ENCODE peak calls at places on chromosomes 6 and 20, in ten cellular contexts. One of them, this sample, is unnamed.

GRCh38 chr6:93317587-93317986 is 101.8 kb downstream of the EPHA7 start:
- DNase-seq in CD4-positive, alpha-beta memory T cell: no peak
- DNase-seq in upper lobe of right lung: no peak
- DNase-seq in PC-9: no peak
- DNase-seq in adipocyte: no peak
- DNase-seq in heart right ventricle: no peak
- DNase-seq in H1: no peak
- DNase-seq in body of pancreas: no peak
- DNase-seq in lung: no peak
- DNase-seq in left lung: no peak
- DNase-seq in this sample: no peak

GRCh38 chr20:8424010-8424409 is 291.9 kb downstream of the PLCB1 start:
- DNase-seq in CD4-positive, alpha-beta memory T cell: no peak
- DNase-seq in upper lobe of right lung: no peak
- DNase-seq in PC-9: no peak
- DNase-seq in adipocyte: peak; percentile 39
- DNase-seq in heart right ventricle: no peak
- DNase-seq in H1: no peak
- DNase-seq in body of pancreas: no peak
- DNase-seq in lung: no peak
- DNase-seq in left lung: no peak
- DNase-seq in this sample: no peak

GRCh38 chr20:25525857-25526256 is 59.5 kb downstream of the NINL start:
- DNase-seq in CD4-positive, alpha-beta memory T cell: no peak
- DNase-seq in upper lobe of right lung: no peak
- DNase-seq in PC-9: peak; percentile 78
- DNase-seq in adipocyte: peak; percentile 94
- DNase-seq in heart right ventricle: no peak
- DNase-seq in H1: no peak
- DNase-seq in body of pancreas: no peak
- DNase-seq in lung: no peak
- DNase-seq in left lung: no peak
- DNase-seq in this sample: peak; percentile 88

GRCh38 chr6:10520468-10520867 is 683 bp upstream of the GCNT2 start:
- DNase-seq in CD4-positive, alpha-beta memory T cell: no peak
- DNase-seq in upper lobe of right lung: no peak
- DNase-seq in PC-9: no peak
- DNase-seq in adipocyte: no peak
- DNase-seq in heart right ventricle: no peak
- DNase-seq in H1: no peak
- DNase-seq in body of pancreas: no peak
- DNase-seq in lung: no peak
- DNase-seq in left lung: no peak
- DNase-seq in this sample: peak; percentile 61

GRCh38 chr6:90230547-90231240 is 65.9 kb downstream of the BACH2 start:
- DNase-seq in CD4-positive, alpha-beta memory T cell: no peak
- DNase-seq in upper lobe of right lung: no peak
- DNase-seq in PC-9: no peak
- DNase-seq in adipocyte: no peak
- DNase-seq in heart right ventricle: no peak
- DNase-seq in H1: no peak
- DNase-seq in body of pancreas: no peak
- DNase-seq in lung: no peak
- DNase-seq in left lung: no peak
- DNase-seq in this sample: no peak

GRCh38 chr6:61835214-61835613 is 450.8 kb downstream of the KHDRBS2 start:
- DNase-seq in CD4-positive, alpha-beta memory T cell: no peak
- DNase-seq in upper lobe of right lung: no peak
- DNase-seq in PC-9: no peak
- DNase-seq in adipocyte: no peak
- DNase-seq in heart right ventricle: no peak
- DNase-seq in H1: no peak
- DNase-seq in body of pancreas: no peak
- DNase-seq in lung: no peak
- DNase-seq in left lung: no peak
- DNase-seq in this sample: no peak

GRCh38 chr6:56955171-56956155 is 556 bp downstream of the BEND6 start:
- DNase-seq in CD4-positive, alpha-beta memory T cell: no peak
- DNase-seq in upper lobe of right lung: peak; percentile 89
- DNase-seq in PC-9: peak; percentile 89
- DNase-seq in adipocyte: peak; percentile 96
- DNase-seq in heart right ventricle: peak; percentile 81
- DNase-seq in H1: peak; percentile 98
- DNase-seq in body of pancreas: peak; percentile 78
- DNase-seq in lung: peak; percentile 79
- DNase-seq in left lung: peak; percentile 83
- DNase-seq in this sample: peak; percentile 90

GRCh38 chr6:109447878-109448555 is 7.5 kb downstream of the SMPD2 start:
- DNase-seq in CD4-positive, alpha-beta memory T cell: no peak
- DNase-seq in upper lobe of right lung: no peak
- DNase-seq in PC-9: no peak
- DNase-seq in adipocyte: no peak
- DNase-seq in heart right ventricle: no peak
- DNase-seq in H1: peak; percentile 48
- DNase-seq in body of pancreas: no peak
- DNase-seq in lung: peak; percentile 28
- DNase-seq in left lung: no peak
- DNase-seq in this sample: no peak

GRCh38 chr6:39189915-39190544 is 39.2 kb downstream of the KCNK5 start:
- DNase-seq in CD4-positive, alpha-beta memory T cell: no peak
- DNase-seq in upper lobe of right lung: peak; percentile 79
- DNase-seq in PC-9: no peak
- DNase-seq in adipocyte: peak; percentile 7
- DNase-seq in heart right ventricle: no peak
- DNase-seq in H1: peak; percentile 79
- DNase-seq in body of pancreas: peak; percentile 48
- DNase-seq in lung: peak; percentile 70
- DNase-seq in left lung: peak; percentile 50
- DNase-seq in this sample: no peak

GRCh38 chr20:63354636-63355385 is 6.3 kb downstream of the CHRNA4 start:
- DNase-seq in CD4-positive, alpha-beta memory T cell: no peak
- DNase-seq in upper lobe of right lung: no peak
- DNase-seq in PC-9: no peak
- DNase-seq in adipocyte: no peak
- DNase-seq in heart right ventricle: peak; percentile 5
- DNase-seq in H1: no peak
- DNase-seq in body of pancreas: no peak
- DNase-seq in lung: no peak
- DNase-seq in left lung: no peak
- DNase-seq in this sample: no peak

GRCh38 chr20:64211874-64212658 is 43.5 kb upstream of the PCMTD2 start:
- DNase-seq in CD4-positive, alpha-beta memory T cell: no peak
- DNase-seq in upper lobe of right lung: peak; percentile 78
- DNase-seq in PC-9: no peak
- DNase-seq in adipocyte: no peak
- DNase-seq in heart right ventricle: no peak
- DNase-seq in H1: no peak
- DNase-seq in body of pancreas: no peak
- DNase-seq in lung: peak; percentile 44
- DNase-seq in left lung: peak; percentile 46
- DNase-seq in this sample: no peak

DNA sequence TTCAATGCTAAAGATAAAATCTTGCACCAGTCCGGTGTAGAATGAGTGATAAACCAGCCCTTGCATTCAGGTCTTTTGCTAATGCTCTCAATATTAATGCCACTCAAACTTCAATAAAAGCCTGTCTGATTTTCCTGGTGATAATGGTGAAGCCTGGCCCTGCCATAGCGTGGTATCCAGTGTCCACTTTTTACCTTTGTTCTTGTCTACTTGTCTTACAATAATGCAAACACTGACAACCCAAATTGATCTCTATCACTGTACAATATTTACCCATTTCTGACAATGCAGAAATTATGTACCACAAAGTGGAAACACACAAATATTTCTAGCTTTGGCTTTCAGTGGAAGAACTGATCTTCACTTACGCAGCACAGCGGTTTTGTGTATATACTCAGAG is 189.1 kb downstream of the ZDHHC14 start:
- DNase-seq in CD4-positive, alpha-beta memory T cell: no peak
- DNase-seq in upper lobe of right lung: no peak
- DNase-seq in PC-9: no peak
- DNase-seq in adipocyte: no peak
- DNase-seq in heart right ventricle: no peak
- DNase-seq in H1: no peak
- DNase-seq in body of pancreas: no peak
- DNase-seq in lung: no peak
- DNase-seq in left lung: no peak
- DNase-seq in this sample: no peak
- H3K4me1 ChIP-seq in CD4-positive, alpha-beta memory T cell: peaks cover 24% of the 10 kb centered on the region
- H3K4me1 ChIP-seq in upper lobe of right lung: no peaks in the 10 kb centered on the region
- H3K4me1 ChIP-seq in PC-9: no peaks in the 10 kb centered on the region
- H3K4me1 ChIP-seq in adipocyte: no peaks in the 10 kb centered on the region
- H3K4me1 ChIP-seq in heart right ventricle: peaks cover 9% of the 10 kb centered on the region
- H3K4me1 ChIP-seq in H1: peaks cover 6% of the 10 kb centered on the region
- H3K4me1 ChIP-seq in body of pancreas: no peaks in the 10 kb centered on the region
- H3K4me1 ChIP-seq in lung: no peaks in the 10 kb centered on the region
- H3K4me1 ChIP-seq in left lung: no peaks in the 10 kb centered on the region
- H3K4me1 ChIP-seq in this sample: no peaks in the 10 kb centered on the region

DNA sequence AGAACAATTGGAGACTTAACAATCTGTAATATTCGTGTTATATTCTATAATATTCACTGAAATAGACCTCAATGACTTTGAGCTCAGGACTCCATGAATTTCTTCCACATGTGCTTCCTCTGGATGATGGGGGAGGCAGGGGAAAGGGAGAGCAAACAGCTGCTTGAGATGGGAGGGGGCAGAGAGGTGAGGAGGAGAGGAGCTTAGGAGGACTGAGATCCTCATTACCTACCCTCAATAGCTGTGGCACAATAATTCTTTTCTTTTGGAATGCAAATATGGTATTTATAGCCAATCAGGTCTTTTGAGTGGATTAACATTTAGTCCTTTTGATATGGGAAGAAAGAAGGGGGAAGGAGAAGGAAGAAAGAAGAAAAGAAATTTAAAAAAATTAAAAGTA is 64.1 kb upstream of the ZNF217 start:
- DNase-seq in CD4-positive, alpha-beta memory T cell: no peak
- DNase-seq in upper lobe of right lung: no peak
- DNase-seq in PC-9: no peak
- DNase-seq in adipocyte: no peak
- DNase-seq in heart right ventricle: no peak
- DNase-seq in H1: no peak
- DNase-seq in body of pancreas: no peak
- DNase-seq in lung: no peak
- DNase-seq in left lung: no peak
- DNase-seq in this sample: no peak
- H3K4me1 ChIP-seq in CD4-positive, alpha-beta memory T cell: peaks cover 60% of the 10 kb centered on the region
- H3K4me1 ChIP-seq in upper lobe of right lung: peaks cover 42% of the 10 kb centered on the region
- H3K4me1 ChIP-seq in PC-9: peaks cover 54% of the 10 kb centered on the region
- H3K4me1 ChIP-seq in adipocyte: peaks cover 58% of the 10 kb centered on the region
- H3K4me1 ChIP-seq in heart right ventricle: peaks cover 53% of the 10 kb centered on the region
- H3K4me1 ChIP-seq in H1: peaks cover 11% of the 10 kb centered on the region
- H3K4me1 ChIP-seq in body of pancreas: peaks cover 24% of the 10 kb centered on the region
- H3K4me1 ChIP-seq in lung: peaks cover 6% of the 10 kb centered on the region
- H3K4me1 ChIP-seq in left lung: peaks cover 76% of the 10 kb centered on the region
- H3K4me1 ChIP-seq in this sample: peaks cover 32% of the 10 kb centered on the region

GRCh38 chr6:125811259-125811658 is 20.5 kb downstream of the NCOA7 start:
- DNase-seq in CD4-positive, alpha-beta memory T cell: no peak
- DNase-seq in upper lobe of right lung: no peak
- DNase-seq in PC-9: no peak
- DNase-seq in adipocyte: no peak
- DNase-seq in heart right ventricle: no peak
- DNase-seq in H1: no peak
- DNase-seq in body of pancreas: no peak
- DNase-seq in lung: no peak
- DNase-seq in left lung: no peak
- DNase-seq in this sample: no peak

GRCh38 chr6:125810435-125810834 is 19.7 kb downstream of the NCOA7 start:
- DNase-seq in CD4-positive, alpha-beta memory T cell: no peak
- DNase-seq in upper lobe of right lung: no peak
- DNase-seq in PC-9: no peak
- DNase-seq in adipocyte: no peak
- DNase-seq in heart right ventricle: no peak
- DNase-seq in H1: no peak
- DNase-seq in body of pancreas: no peak
- DNase-seq in lung: no peak
- DNase-seq in left lung: no peak
- DNase-seq in this sample: no peak

GRCh38 chr6:125809771-125810315 is 19.1 kb downstream of the NCOA7 start:
- DNase-seq in CD4-positive, alpha-beta memory T cell: no peak
- DNase-seq in upper lobe of right lung: no peak
- DNase-seq in PC-9: no peak
- DNase-seq in adipocyte: no peak
- DNase-seq in heart right ventricle: no peak
- DNase-seq in H1: no peak
- DNase-seq in body of pancreas: no peak
- DNase-seq in lung: no peak
- DNase-seq in left lung: no peak
- DNase-seq in this sample: no peak

GRCh38 chr6:125815050-125815910 is 24.5 kb downstream of the NCOA7 start:
- DNase-seq in CD4-positive, alpha-beta memory T cell: no peak
- DNase-seq in upper lobe of right lung: no peak
- DNase-seq in PC-9: no peak
- DNase-seq in adipocyte: no peak
- DNase-seq in heart right ventricle: no peak
- DNase-seq in H1: no peak
- DNase-seq in body of pancreas: no peak
- DNase-seq in lung: no peak
- DNase-seq in left lung: no peak
- DNase-seq in this sample: no peak

DNA sequence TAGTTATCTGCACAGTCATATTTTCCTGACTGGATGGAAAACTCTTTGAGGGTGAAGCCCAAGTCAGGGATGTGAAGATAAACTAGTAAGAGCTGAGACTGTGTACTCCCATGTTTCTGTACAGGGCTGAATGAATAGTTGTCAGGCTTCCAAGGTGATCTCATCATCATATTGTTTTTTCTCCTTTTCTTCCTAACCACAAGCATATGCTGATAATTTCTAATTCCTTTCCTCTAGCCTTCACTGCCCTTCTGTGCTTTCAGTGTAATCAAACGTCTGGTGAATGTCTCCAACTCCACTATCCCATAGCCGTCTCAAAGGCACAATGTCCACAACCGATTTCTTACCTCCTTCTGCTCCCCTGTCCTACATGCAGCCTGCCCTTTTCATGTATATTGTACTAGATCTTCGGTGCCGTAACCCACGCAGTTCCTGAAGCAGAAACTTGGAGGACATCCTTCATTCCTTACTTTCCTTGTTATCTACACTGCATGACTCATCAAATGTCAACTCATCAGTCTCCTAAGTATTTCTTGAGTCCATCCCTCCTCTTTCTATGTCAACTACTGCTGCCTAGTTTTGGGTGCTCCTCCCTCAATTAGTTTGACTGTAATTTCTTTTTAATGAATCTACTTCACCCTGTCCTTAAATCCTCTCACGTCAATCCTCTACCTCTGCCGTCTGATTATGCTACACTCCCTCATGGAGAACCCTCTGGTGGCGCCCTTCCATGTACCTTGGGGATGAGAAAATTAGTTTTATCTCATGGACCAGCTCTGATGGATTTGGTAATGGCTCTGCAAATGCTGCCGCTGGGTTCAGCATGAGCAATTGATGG is 21.9 kb downstream of the NCOA7 start:
- DNase-seq in CD4-positive, alpha-beta memory T cell: no peak
- DNase-seq in upper lobe of right lung: no peak
- DNase-seq in PC-9: peak; percentile 56
- DNase-seq in adipocyte: peak; percentile 90
- DNase-seq in heart right ventricle: no peak
- DNase-seq in H1: no peak
- DNase-seq in body of pancreas: no peak
- DNase-seq in lung: no peak
- DNase-seq in left lung: no peak
- DNase-seq in this sample: peak; percentile 46
- H3K4me1 ChIP-seq in CD4-positive, alpha-beta memory T cell: peaks cover 54% of the 10 kb centered on the region
- H3K4me1 ChIP-seq in upper lobe of right lung: peaks cover 35% of the 10 kb centered on the region
- H3K4me1 ChIP-seq in PC-9: peaks cover 41% of the 10 kb centered on the region
- H3K4me1 ChIP-seq in adipocyte: peaks cover 63% of the 10 kb centered on the region
- H3K4me1 ChIP-seq in heart right ventricle: peaks cover 71% of the 10 kb centered on the region
- H3K4me1 ChIP-seq in H1: no peaks in the 10 kb centered on the region
- H3K4me1 ChIP-seq in body of pancreas: peaks cover 48% of the 10 kb centered on the region
- H3K4me1 ChIP-seq in lung: peaks cover 10% of the 10 kb centered on the region
- H3K4me1 ChIP-seq in left lung: peaks cover 40% of the 10 kb centered on the region
- H3K4me1 ChIP-seq in this sample: no peaks in the 10 kb centered on the region

GRCh38 chr6:30207619-30208295 is 5.4 kb downstream of the TRIM26 start:
- DNase-seq in CD4-positive, alpha-beta memory T cell: no peak
- DNase-seq in upper lobe of right lung: no peak
- DNase-seq in PC-9: no peak
- DNase-seq in adipocyte: no peak
- DNase-seq in heart right ventricle: no peak
- DNase-seq in H1: no peak
- DNase-seq in body of pancreas: no peak
- DNase-seq in lung: no peak
- DNase-seq in left lung: no peak
- DNase-seq in this sample: peak; percentile 15
- H3K4me1 ChIP-seq in CD4-positive, alpha-beta memory T cell: peaks cover 67% of the 10 kb centered on the region
- H3K4me1 ChIP-seq in upper lobe of right lung: peaks cover 54% of the 10 kb centered on the region
- H3K4me1 ChIP-seq in PC-9: peaks cover 44% of the 10 kb centered on the region
- H3K4me1 ChIP-seq in adipocyte: peaks cover 41% of the 10 kb centered on the region
- H3K4me1 ChIP-seq in heart right ventricle: peaks cover 57% of the 10 kb centered on the region
- H3K4me1 ChIP-seq in H1: peaks cover 18% of the 10 kb centered on the region
- H3K4me1 ChIP-seq in body of pancreas: peaks cover 69% of the 10 kb centered on the region
- H3K4me1 ChIP-seq in lung: peaks cover 29% of the 10 kb centered on the region
- H3K4me1 ChIP-seq in left lung: peaks cover 89% of the 10 kb centered on the region
- H3K4me1 ChIP-seq in this sample: peaks cover 21% of the 10 kb centered on the region